ENCODE peak calls at places on chromosomes 4 and X, in four cellular contexts. One of them, this sample, is unnamed.

GRCh38 chr4:107931775-107932321 is 499 bp downstream of the CYP2U1 start:
- DNase-seq in cerebellar cortex: peak
- DNase-seq in GM04503: no peak
- DNase-seq in RPMI7951: no peak
- DNase-seq in this sample: no peak

GRCh38 chr4:143389543-143390195 is 53.0 kb downstream of the GAB1 start:
- DNase-seq in cerebellar cortex: no peak
- DNase-seq in GM04503: no peak
- DNase-seq in RPMI7951: no peak
- DNase-seq in this sample: no peak

GRCh38 chrX:32852203-32852602 is 359.1 kb downstream of the DMD start:
- DNase-seq in cerebellar cortex: no peak
- DNase-seq in GM04503: no peak
- DNase-seq in RPMI7951: no peak
- DNase-seq in this sample: no peak

GRCh38 chrX:18793601-18794089 is 86.2 kb downstream of the PPEF1 start:
- DNase-seq in cerebellar cortex: no peak
- DNase-seq in GM04503: no peak
- DNase-seq in RPMI7951: peak
- DNase-seq in this sample: no peak

GRCh38 chr4:16881151-16881884 is 17.1 kb downstream of the LDB2 start:
- DNase-seq in cerebellar cortex: no peak
- DNase-seq in GM04503: no peak
- DNase-seq in RPMI7951: no peak
- DNase-seq in this sample: no peak

GRCh38 chr4:56049428-56050212 is 100.9 kb downstream of the CEP135 start:
- DNase-seq in cerebellar cortex: peak
- DNase-seq in GM04503: no peak
- DNase-seq in RPMI7951: peak
- DNase-seq in this sample: no peak

GRCh38 chr4:100429616-100430015 is 88.2 kb downstream of the EMCN start:
- DNase-seq in cerebellar cortex: no peak
- DNase-seq in GM04503: no peak
- DNase-seq in RPMI7951: no peak
- DNase-seq in this sample: no peak

GRCh38 chrX:79325263-79325958 is 41.7 kb downstream of the ITM2A start:
- DNase-seq in cerebellar cortex: no peak
- DNase-seq in GM04503: no peak
- DNase-seq in RPMI7951: no peak
- DNase-seq in this sample: no peak

GRCh38 chrX:68827256-68827655 is 1.6 kb upstream of the EFNB1 start:
- DNase-seq in cerebellar cortex: no peak
- DNase-seq in GM04503: no peak
- DNase-seq in RPMI7951: no peak
- DNase-seq in this sample: no peak

GRCh38 chr4:37682701-37683401 is 3.3 kb downstream of the RELL1 start:
- DNase-seq in cerebellar cortex: no peak
- DNase-seq in GM04503: no peak
- DNase-seq in RPMI7951: no peak
- DNase-seq in this sample: no peak

GRCh38 chrX:22128961-22129360 is 96.8 kb downstream of the PHEX start:
- DNase-seq in cerebellar cortex: no peak
- DNase-seq in GM04503: no peak
- DNase-seq in RPMI7951: no peak
- DNase-seq in this sample: no peak

GRCh38 chrX:37599735-37600134 is 28.3 kb downstream of the LANCL3 start:
- DNase-seq in cerebellar cortex: no peak
- DNase-seq in GM04503: no peak
- DNase-seq in RPMI7951: no peak
- DNase-seq in this sample: no peak

GRCh38 chr4:93384897-93385296 is 443.7 kb upstream of the ATOH1 start:
- DNase-seq in cerebellar cortex: no peak
- DNase-seq in GM04503: no peak
- DNase-seq in RPMI7951: no peak
- DNase-seq in this sample: no peak

GRCh38 chr4:155620637-155621036 is 46.0 kb upstream of the GUCY1A1 start:
- DNase-seq in cerebellar cortex: no peak
- DNase-seq in GM04503: no peak
- DNase-seq in RPMI7951: no peak
- DNase-seq in this sample: no peak

GRCh38 chr4:123449780-123450179 is 53.2 kb downstream of the SPRY1 start:
- DNase-seq in cerebellar cortex: peak
- DNase-seq in GM04503: peak
- DNase-seq in RPMI7951: peak
- DNase-seq in this sample: no peak

GRCh38 chr4:137390141-137390540 is 142.2 kb downstream of the PCDH18 start:
- DNase-seq in cerebellar cortex: no peak
- DNase-seq in GM04503: no peak
- DNase-seq in RPMI7951: no peak
- DNase-seq in this sample: no peak

GRCh38 chr4:10656988-10657387 is 27.6 kb downstream of the CLNK start:
- DNase-seq in cerebellar cortex: no peak
- DNase-seq in GM04503: no peak
- DNase-seq in RPMI7951: no peak
- DNase-seq in this sample: no peak

GRCh38 chrX:44039556-44039955 is 66.4 kb upstream of the NDP start:
- DNase-seq in cerebellar cortex: no peak
- DNase-seq in GM04503: no peak
- DNase-seq in RPMI7951: no peak
- DNase-seq in this sample: no peak

GRCh38 chr4:180057198-180057821 is 2185.9 kb upstream of the TENM3 start:
- DNase-seq in cerebellar cortex: peak
- DNase-seq in GM04503: no peak
- DNase-seq in RPMI7951: no peak
- DNase-seq in this sample: no peak

GRCh38 chr4:25937801-25938200 is 23.8 kb downstream of the SMIM20 start:
- DNase-seq in cerebellar cortex: no peak
- DNase-seq in GM04503: peak
- DNase-seq in RPMI7951: peak
- DNase-seq in this sample: no peak